ENCODE peak calls at places on chromosomes 6 and 20, in nine cellular contexts. F is fibroblast of lung, Q is endodermal cell, S is AG10803, I is HL-60, Y is psoas muscle, R is fibroblast of mammary gland, P is coronary artery, X is WTC11. O is an unnamed sample.

GRCh38 chr20:24673678-24674570 is 204.5 kb downstream of the SYNDIG1 start:
- DNase-seq in X (no peak), P (no peak), S (peak), I (no peak), F (peak), Y (no peak), Q (no peak), R (peak), O (no peak)

GRCh38 chr20:58198384-58198783 is 30.1 kb downstream of the ANKRD60 start:
- DNase-seq in R (no peak), S (no peak), Q (no peak), I (no peak), Y (no peak), P (no peak), F (no peak), X (no peak), O (no peak)

GRCh38 chr20:4894981-4895381 is 106.3 kb downstream of the SLC23A2 start:
- DNase-seq in R (no peak), X (no peak), Q (no peak), S (no peak), P (peak), I (no peak), F (no peak), Y (no peak), O (no peak)

GRCh38 chr6:3899970-3900439 is 50.8 kb downstream of the FAM50B start:
- DNase-seq in I (no peak), F (no peak), Q (no peak), S (no peak), Y (no peak), X (no peak), P (no peak), R (no peak), O (no peak)

GRCh38 chr20:46894971-46895905 is 595 bp downstream of the EYA2 start:
- DNase-seq in Y (no peak), P (no peak), I (no peak), Q (peak), X (peak), R (peak), S (peak), F (peak), O (no peak)

GRCh38 chr20:20487811-20488210 is 119.9 kb downstream of the INSM1 start:
- DNase-seq in R (no peak), P (no peak), Q (no peak), X (no peak), I (no peak), F (no peak), Y (no peak), S (peak), O (no peak)

GRCh38 chr6:45911691-45912090 is 104.0 kb downstream of the CLIC5 start:
- DNase-seq in S (no peak), R (no peak), I (no peak), Y (no peak), F (no peak), P (no peak), X (no peak), Q (no peak), O (no peak)

GRCh38 chr6:1604347-1604990 is 5.2 kb upstream of the FOXC1 start:
- DNase-seq in S (peak), Q (peak), F (peak), R (no peak), I (peak), Y (peak), X (peak), P (no peak), O (no peak)

GRCh38 chr20:61296629-61297019 is 44.6 kb downstream of the CDH4 start:
- DNase-seq in I (no peak), Y (no peak), P (no peak), S (no peak), R (no peak), X (no peak), F (no peak), Q (no peak), O (no peak)

GRCh38 chr20:38880952-38881735 is 45.1 kb upstream of the FAM83D start:
- DNase-seq in I (no peak), X (no peak), S (no peak), F (no peak), R (no peak), P (no peak), Q (no peak), Y (no peak), O (no peak)

GRCh38 chr6:52046456-52046855 is 41.0 kb downstream of the PKHD1 start:
- DNase-seq in I (no peak), X (no peak), R (no peak), P (no peak), F (no peak), Y (no peak), S (peak), Q (no peak), O (no peak)

GRCh38 chr6:168294901-168295300 is 24.7 kb downstream of the DACT2 start:
- DNase-seq in Q (no peak), S (no peak), F (no peak), X (no peak), Y (no peak), R (no peak), P (no peak), I (no peak), O (no peak)

GRCh38 chr6:74971631-74972030 is 234.2 kb downstream of the COL12A1 start:
- DNase-seq in Q (no peak), Y (no peak), F (peak), X (no peak), P (no peak), S (peak), R (peak), I (no peak), O (no peak)

GRCh38 chr6:22300287-22300998 is 3.6 kb upstream of the PRL start:
- DNase-seq in P (no peak), Y (no peak), R (no peak), Q (no peak), F (peak), I (no peak), X (no peak), S (no peak), O (no peak)

GRCh38 chr20:24468401-24469115 is 871 bp upstream of the SYNDIG1 start:
- DNase-seq in X (no peak), P (no peak), R (no peak), Y (no peak), S (no peak), F (no peak), Q (peak), I (no peak), O (no peak)

GRCh38 chr6:145233955-145234354 is 501.4 kb downstream of the EPM2A start:
- DNase-seq in Y (no peak), F (no peak), P (no peak), Q (no peak), R (peak), S (no peak), X (no peak), I (no peak), O (no peak)

GRCh38 chr6:145137425-145137824 is 597.9 kb downstream of the EPM2A start:
- DNase-seq in F (peak), X (no peak), Q (no peak), Y (no peak), R (peak), S (peak), P (no peak), I (no peak), O (peak)

GRCh38 chr20:6685181-6685582 is 82.3 kb upstream of the BMP2 start:
- DNase-seq in F (no peak), Q (no peak), P (no peak), Y (no peak), X (no peak), I (no peak), S (no peak), R (peak), O (no peak)

GRCh38 chr6:41488392-41489129 is 57.6 kb upstream of the FOXP4 start:
- DNase-seq in Q (peak), I (peak), P (no peak), F (peak), R (peak), X (peak), S (peak), Y (peak), O (peak)

GRCh38 chr6:21538186-21538798 is 55.3 kb upstream of the SOX4 start:
- DNase-seq in P (no peak), Q (no peak), Y (no peak), X (no peak), F (peak), I (no peak), R (peak), S (peak), O (no peak)

GRCh38 chr6:13478525-13478962 is 8.9 kb downstream of the GFOD1 start:
- DNase-seq in F (no peak), S (no peak), I (no peak), R (no peak), P (no peak), X (no peak), Y (no peak), Q (no peak), O (no peak)

GRCh38 chr6:154448448-154449096 is 61.9 kb downstream of the CNKSR3 start:
- DNase-seq in X (no peak), F (peak), R (peak), I (no peak), Q (no peak), P (no peak), Y (no peak), S (peak), O (peak)

GRCh38 chr6:44967481-44967880 is 360.6 kb upstream of the RUNX2 start:
- DNase-seq in Q (no peak), Y (no peak), X (no peak), I (no peak), F (no peak), P (no peak), R (peak), S (peak), O (no peak)

GRCh38 chr6:137309078-137309762 is 90.0 kb upstream of the IFNGR1 start:
- DNase-seq in Y (peak), Q (peak), R (peak), X (peak), S (peak), I (peak), F (peak), P (no peak), O (no peak)

GRCh38 chr6:42748241-42748898 is 2.5 kb upstream of the TBCC start:
- DNase-seq in P (no peak), Y (no peak), R (peak), X (no peak), F (peak), S (no peak), Q (no peak), I (no peak), O (no peak)

GRCh38 chr6:72425003-72425681 is 196.7 kb upstream of the KCNQ5 start:
- DNase-seq in R (peak), Q (no peak), X (no peak), I (no peak), P (no peak), F (peak), Y (no peak), S (peak), O (peak)

GRCh38 chr20:4012631-4013030 is 2.7 kb downstream of the RNF24 start:
- DNase-seq in Q (no peak), X (no peak), R (peak), P (no peak), S (peak), Y (no peak), I (peak), F (peak), O (peak)

GRCh38 chr6:166786704-166787293 is 159.7 kb upstream of the RPS6KA2 start:
- DNase-seq in Q (peak), S (peak), Y (no peak), F (peak), P (no peak), I (peak), X (no peak), R (peak), O (peak)

GRCh38 chr20:41145821-41146620 is 8.7 kb downstream of the PLCG1 start:
- DNase-seq in I (no peak), X (no peak), S (peak), R (peak), Q (no peak), P (no peak), Y (peak), F (no peak), O (no peak)

GRCh38 chr6:158933075-158933474 is 66.9 kb downstream of the RSPH3 start:
- DNase-seq in F (no peak), X (no peak), I (no peak), S (no peak), P (no peak), Y (no peak), Q (no peak), R (no peak), O (no peak)

DNA sequence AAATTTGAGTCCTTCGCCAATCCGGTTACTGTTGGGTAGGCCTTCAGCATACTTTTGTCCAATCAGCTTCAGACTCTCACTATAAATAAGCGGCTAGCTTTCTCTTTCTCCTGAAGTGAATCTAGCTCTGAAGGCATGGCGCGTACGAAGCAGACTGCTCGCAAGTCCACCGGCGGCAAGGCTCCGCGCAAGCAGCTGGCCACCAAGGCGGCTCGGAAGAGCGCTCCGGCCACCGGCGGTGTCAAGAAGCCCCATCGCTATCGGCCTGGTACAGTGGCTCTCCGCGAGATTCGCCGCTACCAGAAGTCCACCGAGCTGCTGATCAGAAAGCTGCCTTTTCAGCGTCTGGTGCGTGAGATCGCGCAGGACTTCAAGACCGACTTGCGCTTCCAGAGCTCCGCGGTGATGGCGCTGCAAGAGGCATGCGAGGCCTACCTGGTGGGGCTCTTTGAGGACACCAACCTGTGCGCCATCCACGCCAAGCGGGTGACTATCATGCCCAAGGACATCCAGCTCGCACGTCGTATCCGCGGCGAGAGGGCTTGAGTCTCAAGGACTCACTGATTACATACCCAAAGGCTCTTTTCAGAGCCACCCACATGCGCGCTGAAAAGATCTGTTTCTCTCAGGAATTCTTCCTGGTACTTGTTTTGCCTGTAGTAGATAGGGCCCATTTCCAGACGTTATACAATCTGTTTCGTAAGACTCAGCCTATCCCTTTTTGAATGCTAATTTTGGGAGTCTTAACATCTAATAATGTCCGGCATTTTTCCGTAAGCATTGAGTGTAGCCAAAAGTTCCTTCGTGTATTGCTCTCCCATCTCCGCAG is 102.0 kb downstream of the OR2B2 start:
- DNase-seq in I (peak), F (peak), X (peak), Y (peak), Q (peak), P (peak), S (peak), R (peak), O (peak)
- TF ChIP-seq CTCF in I (no peak), F (peak), X (no peak), Y (no peak), Q (peak), P (no peak), S (peak), R (no peak), O (peak)

GRCh38 chr6:16964553-16965499 is 137.0 kb upstream of the STMND1 start:
- DNase-seq in Q (peak), S (peak), Y (peak), X (peak), R (peak), I (peak), F (peak), P (no peak), O (peak)
- TF ChIP-seq CTCF in Q (peak), S (peak), Y (peak), X (peak), R (peak), I (peak), F (peak), P (peak), O (peak)

GRCh38 chr6:70842541-70842940 is 114.3 kb downstream of the B3GAT2 start:
- DNase-seq in R (no peak), Y (no peak), X (no peak), P (no peak), I (no peak), Q (no peak), F (no peak), S (no peak), O (no peak)

GRCh38 chr6:70841115-70841514 is 115.7 kb downstream of the B3GAT2 start:
- DNase-seq in X (no peak), I (no peak), F (no peak), S (peak), Y (no peak), Q (no peak), R (no peak), P (no peak), O (no peak)

GRCh38 chr6:70844301-70844700 is 112.6 kb downstream of the B3GAT2 start:
- DNase-seq in I (no peak), P (no peak), S (no peak), Q (no peak), X (no peak), R (no peak), F (no peak), Y (no peak), O (no peak)

GRCh38 chr6:70846207-70846835 is 110.5 kb downstream of the B3GAT2 start:
- DNase-seq in F (no peak), P (no peak), S (no peak), Q (no peak), I (no peak), R (no peak), X (no peak), Y (no peak), O (no peak)

DNA sequence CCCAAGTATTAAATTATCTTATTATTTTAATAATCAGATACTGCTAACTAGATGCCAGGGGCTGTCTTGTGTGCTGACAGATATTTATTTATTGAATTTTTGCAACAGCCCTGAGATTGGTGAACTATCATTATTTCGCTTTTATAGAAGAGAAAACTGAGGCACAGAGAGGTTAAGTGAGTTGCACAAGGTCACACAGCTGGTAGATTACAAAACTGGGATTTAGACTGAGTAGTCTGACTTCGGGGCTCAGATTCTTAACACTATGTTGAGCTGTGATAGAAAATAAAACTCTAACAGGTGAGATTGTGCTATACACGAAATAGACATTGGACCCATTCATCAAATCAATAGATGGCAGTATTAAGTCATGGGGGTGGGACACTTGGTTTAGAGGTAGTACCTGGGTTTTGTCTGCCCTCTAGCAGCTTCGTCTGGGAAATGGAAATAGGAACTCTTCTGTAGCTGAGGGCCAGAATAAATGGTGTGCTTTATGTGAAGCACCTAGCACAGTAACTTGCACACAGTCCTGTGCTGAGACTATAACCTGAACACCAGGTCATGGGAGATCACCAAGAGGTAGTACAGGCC is 113.4 kb downstream of the B3GAT2 start:
- DNase-seq in R (no peak), Y (no peak), S (no peak), P (no peak), I (no peak), F (no peak), Q (no peak), X (no peak), O (no peak)
- TF ChIP-seq CTCF in R (no peak), Y (no peak), S (no peak), P (no peak), I (no peak), F (no peak), Q (peak), X (no peak), O (no peak)

DNA sequence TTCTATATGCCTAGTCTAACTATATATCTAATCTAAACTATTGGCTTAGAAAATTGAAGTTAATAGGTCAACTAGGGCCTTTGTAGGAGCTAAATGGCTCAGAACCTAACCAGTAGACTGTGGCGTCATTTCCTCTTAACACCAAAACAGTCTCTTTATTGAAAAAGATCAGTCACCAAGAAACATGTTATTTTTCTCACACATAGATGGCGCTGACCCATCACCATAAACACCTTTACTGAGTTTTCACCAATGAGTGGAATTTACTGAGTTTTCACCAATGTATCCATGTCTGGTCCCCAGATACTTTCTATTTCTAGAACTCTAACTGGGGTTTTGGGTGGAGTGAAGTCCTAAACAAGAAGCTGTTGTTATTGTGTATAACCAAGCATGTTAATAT is 636.0 kb downstream of the BCKDHB start:
- DNase-seq in X (no peak), S (peak), R (peak), Q (no peak), F (peak), I (peak), P (no peak), Y (no peak), O (no peak)
- TF ChIP-seq CTCF in X (peak), S (peak), R (peak), Q (peak), F (peak), I (no peak), P (peak), Y (no peak), O (peak)

GRCh38 chr6:125054331-125054730 is 92.1 kb downstream of the RNF217 start:
- DNase-seq in Y (no peak), R (no peak), X (no peak), S (no peak), F (no peak), I (no peak), Q (no peak), P (no peak), O (no peak)
- TF ChIP-seq CTCF in Y (no peak), R (no peak), X (no peak), S (no peak), F (no peak), I (no peak), Q (no peak), P (no peak), O (no peak)

GRCh38 chr6:105593805-105594231 is 190.9 kb upstream of the PREP start:
- DNase-seq in S (peak), I (no peak), Q (no peak), P (no peak), F (peak), X (no peak), R (peak), Y (no peak), O (no peak)

GRCh38 chr6:105594272-105594671 is 191.4 kb upstream of the PREP start:
- DNase-seq in S (no peak), Y (no peak), X (no peak), R (no peak), I (no peak), F (no peak), Q (no peak), P (no peak), O (no peak)

GRCh38 chr6:105594821-105595220 is 191.9 kb upstream of the PREP start:
- DNase-seq in F (no peak), I (no peak), Y (no peak), R (peak), Q (no peak), P (no peak), X (no peak), S (peak), O (no peak)

GRCh38 chr6:105596284-105596755 is 193.4 kb upstream of the PREP start:
- DNase-seq in S (peak), Y (no peak), I (no peak), Q (no peak), R (peak), X (no peak), F (peak), P (no peak), O (peak)

DNA sequence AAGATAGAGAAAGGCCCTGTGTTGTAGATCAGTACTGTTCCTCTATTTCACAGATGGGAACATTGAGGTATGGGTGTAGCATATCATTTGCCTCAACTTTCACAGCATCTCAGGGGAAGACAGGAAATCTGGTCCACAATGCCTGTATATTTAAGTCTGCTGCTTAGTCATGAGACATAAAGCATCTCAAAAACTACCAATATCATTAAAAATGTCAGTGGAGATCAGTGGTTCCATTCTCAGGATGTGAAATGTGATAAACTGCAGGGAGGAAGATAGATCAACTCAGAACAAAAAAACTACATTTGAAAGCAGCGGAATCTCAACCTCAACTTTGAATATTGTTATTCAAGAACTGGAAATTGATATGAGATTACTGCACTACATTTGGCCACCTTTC is 192.9 kb upstream of the PREP start:
- DNase-seq in X (no peak), R (no peak), F (no peak), Q (no peak), P (no peak), I (no peak), S (no peak), Y (no peak), O (no peak)
- TF ChIP-seq CTCF in X (no peak), R (no peak), F (no peak), Q (no peak), P (no peak), I (no peak), S (no peak), Y (no peak), O (no peak)

GRCh38 chr6:79250107-79250514 is 15.6 kb upstream of the HMGN3 start:
- DNase-seq in F (no peak), Y (no peak), I (no peak), R (no peak), S (no peak), X (no peak), P (no peak), Q (no peak), O (no peak)
- TF ChIP-seq CTCF in F (no peak), Y (no peak), I (no peak), R (peak), S (peak), X (no peak), P (no peak), Q (peak), O (no peak)

GRCh38 chr20:9884061-9884460 is 45.2 kb upstream of the PAK5 start:
- DNase-seq in X (peak), F (no peak), S (no peak), I (no peak), R (no peak), Y (no peak), P (no peak), Q (peak), O (no peak)
- TF ChIP-seq CTCF in X (peak), F (no peak), S (no peak), I (no peak), R (no peak), Y (no peak), P (no peak), Q (peak), O (peak)